ENCODE peak calls at places on chromosomes 13 and 19, in nine cellular contexts. Y, T, V, G, H, P, Q, E and B are unnamed samples.

GRCh38 chr19:8639821-8640401 is 9.5 kb downstream of the NFILZ start:
- DNase-seq in Y (no peak), T (peak; percentile 81), V (no peak), G (peak; percentile 76), H (no peak), P (no peak), Q (peak; percentile 87), E (no peak), B (no peak)

GRCh38 chr13:97005631-97006262 is 11.5 kb upstream of the OXGR1 start:
- DNase-seq in Y (no peak), T (peak; percentile 64), V (no peak), G (peak; percentile 67), H (peak; percentile 25), P (peak; percentile 33), Q (no peak), E (no peak), B (peak; percentile 60)

GRCh38 chr13:27028683-27029480 is 142.7 kb downstream of the USP12 start:
- DNase-seq in Y (no peak), T (no peak), V (no peak), G (no peak), H (no peak), P (no peak), Q (no peak), E (no peak), B (no peak)

GRCh38 chr19:6718741-6719539 is 1.5 kb downstream of the C3 start:
- DNase-seq in Y (no peak), T (no peak), V (no peak), G (peak; percentile 5), H (no peak), P (peak; percentile 21), Q (no peak), E (no peak), B (no peak)

GRCh38 chr13:50914848-50915247 is 5.3 kb downstream of the RNASEH2B start:
- DNase-seq in Y (no peak), T (peak; percentile 30), V (no peak), G (peak; percentile 35), H (no peak), P (no peak), Q (no peak), E (no peak), B (peak; percentile 33)

GRCh38 chr13:46165485-46166220 is 16.3 kb downstream of the LCP1 start:
- DNase-seq in Y (no peak), T (peak; percentile 51), V (no peak), G (no peak), H (no peak), P (peak; percentile 78), Q (no peak), E (no peak), B (peak; percentile 93)

GRCh38 chr19:8505680-8506401 is 3.4 kb upstream of the PRAM1 start:
- DNase-seq in Y (peak; percentile 78), T (peak; percentile 79), V (peak; percentile 67), G (peak; percentile 55), H (peak; percentile 94), P (peak; percentile 24), Q (no peak), E (peak; percentile 77), B (peak; percentile 72)

GRCh38 chr13:109093988-109094387 is 464.6 kb downstream of the MYO16 start:
- DNase-seq in Y (no peak), T (no peak), V (no peak), G (no peak), H (no peak), P (no peak), Q (no peak), E (no peak), B (peak; percentile 6)

GRCh38 chr13:110637275-110637674 is 21.9 kb downstream of the NAXD start:
- DNase-seq in Y (no peak), T (no peak), V (no peak), G (no peak), H (no peak), P (no peak), Q (no peak), E (no peak), B (no peak)

GRCh38 chr19:2487780-2488330 is 11.9 kb downstream of the GADD45B start:
- DNase-seq in Y (no peak), T (no peak), V (no peak), G (no peak), H (no peak), P (no peak), Q (no peak), E (no peak), B (no peak)

GRCh38 chr13:72952529-72953141 is 106.2 kb upstream of the KLF5 start:
- DNase-seq in Y (no peak), T (no peak), V (no peak), G (no peak), H (no peak), P (peak; percentile 33), Q (no peak), E (no peak), B (no peak)

GRCh38 chr19:17671906-17672305 is 16.2 kb downstream of the UNC13A start:
- DNase-seq in Y (no peak), T (no peak), V (no peak), G (peak; percentile 16), H (no peak), P (peak; percentile 9), Q (no peak), E (peak; percentile 19), B (peak; percentile 37)

GRCh38 chr19:15318241-15318691 is 14.1 kb downstream of the BRD4 start:
- DNase-seq in Y (no peak), T (no peak), V (no peak), G (no peak), H (no peak), P (peak; percentile 61), Q (no peak), E (no peak), B (peak; percentile 76)

GRCh38 chr19:5141926-5142724 is 173.2 kb downstream of the KDM4B start:
- DNase-seq in Y (no peak), T (no peak), V (no peak), G (no peak), H (no peak), P (no peak), Q (no peak), E (no peak), B (no peak)

GRCh38 chr13:100442095-100442832 is 146.3 kb downstream of the GGACT start:
- DNase-seq in Y (no peak), T (no peak), V (no peak), G (no peak), H (no peak), P (no peak), Q (no peak), E (no peak), B (no peak)

GRCh38 chr13:66835040-66835628 is 395.0 kb downstream of the PCDH9 start:
- DNase-seq in Y (peak; percentile 90), T (no peak), V (peak; percentile 90), G (no peak), H (no peak), P (peak; percentile 19), Q (peak; percentile 80), E (peak; percentile 97), B (no peak)

GRCh38 chr19:21908066-21908465 is 72.1 kb upstream of the ZNF43 start:
- DNase-seq in Y (no peak), T (no peak), V (no peak), G (no peak), H (no peak), P (no peak), Q (no peak), E (no peak), B (no peak)

GRCh38 chr13:26787961-26788360 is 27.4 kb upstream of the GPR12 start:
- DNase-seq in Y (no peak), T (no peak), V (no peak), G (no peak), H (no peak), P (no peak), Q (no peak), E (peak; percentile 45), B (no peak)

GRCh38 chr19:9941236-9941635 is 4.9 kb upstream of the OLFM2 start:
- DNase-seq in Y (no peak), T (no peak), V (no peak), G (peak; percentile 95), H (no peak), P (no peak), Q (no peak), E (no peak), B (no peak)

GRCh38 chr19:17311455-17312248 is 2.3 kb downstream of the DDA1 start:
- DNase-seq in Y (no peak), T (peak; percentile 85), V (no peak), G (peak; percentile 57), H (peak; percentile 81), P (peak; percentile 87), Q (no peak), E (no peak), B (peak; percentile 95)

GRCh38 chr13:91627952-91628739 is 229.7 kb downstream of the GPC5 start:
- DNase-seq in Y (no peak), T (no peak), V (no peak), G (no peak), H (no peak), P (no peak), Q (no peak), E (no peak), B (no peak)

GRCh38 chr19:16118489-16119033 is 6.9 kb downstream of the RAB8A start:
- DNase-seq in Y (peak; percentile 18), T (no peak), V (no peak), G (no peak), H (no peak), P (no peak), Q (no peak), E (no peak), B (no peak)

GRCh38 chr13:110199046-110199831 is 107.7 kb downstream of the COL4A1 start:
- DNase-seq in Y (no peak), T (no peak), V (no peak), G (no peak), H (no peak), P (no peak), Q (no peak), E (no peak), B (no peak)

GRCh38 chr19:2015611-2015950 is at the start of gene BTBD2:
- DNase-seq in Y (peak; percentile 82), T (no peak), V (peak; percentile 23), G (peak; percentile 86), H (no peak), P (no peak), Q (no peak), E (peak; percentile 56), B (peak; percentile 64)

GRCh38 chr19:29687244-29687896 is 22.1 kb downstream of the PLEKHF1 start:
- DNase-seq in Y (no peak), T (peak; percentile 71), V (no peak), G (peak; percentile 99), H (peak; percentile 56), P (peak; percentile 92), Q (no peak), E (peak; percentile 43), B (peak; percentile 67)

GRCh38 chr13:35283856-35284255 is 192.6 kb downstream of the MAB21L1 start:
- DNase-seq in Y (no peak), T (no peak), V (peak; percentile 4), G (peak; percentile 22), H (no peak), P (peak; percentile 19), Q (no peak), E (peak; percentile 52), B (peak; percentile 43)

GRCh38 chr19:1473056-1473400 is 6.0 kb downstream of the C19orf25 start:
- DNase-seq in Y (no peak), T (no peak), V (no peak), G (no peak), H (no peak), P (no peak), Q (no peak), E (peak; percentile 43), B (no peak)

GRCh38 chr13:51816604-51817254 is 12.8 kb upstream of the DHRS12 start:
- DNase-seq in Y (no peak), T (no peak), V (no peak), G (no peak), H (no peak), P (no peak), Q (no peak), E (no peak), B (no peak)

GRCh38 chr13:78589206-78589605 is 14.1 kb downstream of the POU4F1 start:
- DNase-seq in Y (no peak), T (no peak), V (no peak), G (no peak), H (no peak), P (no peak), Q (no peak), E (no peak), B (no peak)

GRCh38 chr19:41366089-41366488 is 2.1 kb upstream of the B9D2 start:
- DNase-seq in Y (no peak), T (no peak), V (no peak), G (no peak), H (no peak), P (no peak), Q (no peak), E (no peak), B (peak; percentile 14)

GRCh38 chr13:97911311-97912138 is 42.0 kb upstream of the IPO5 start:
- DNase-seq in Y (no peak), T (peak; percentile 67), V (no peak), G (peak; percentile 54), H (peak; percentile 25), P (peak; percentile 3), Q (no peak), E (no peak), B (peak; percentile 45)